ENCODE peak calls at places on chromosomes 1 and 21, in seven cellular contexts. Y is fibroblast of the aortic adventitia, R is HFF-Myc, U is epithelial cell of esophagus, V is lower leg skin, C is endothelial cell, J is B cell. O is an unnamed sample.

GRCh38 chr21:42413500-42413899 is 9.8 kb downstream of the UBASH3A start:
- DNase-seq in U (no peak), J (no peak), Y (no peak), V (peak; percentile 75), C (no peak), R (no peak), O (no peak)

GRCh38 chr1:237320890-237321289 is 278.9 kb downstream of the RYR2 start:
- DNase-seq in V (no peak), R (no peak), Y (no peak), C (no peak), J (no peak), U (no peak), O (no peak)

GRCh38 chr1:17186216-17186894 is 18.6 kb upstream of the PADI1 start:
- DNase-seq in C (no peak), U (no peak), Y (no peak), J (peak; percentile 17), V (peak; percentile 82), R (no peak), O (no peak)

GRCh38 chr1:211928222-211928856 is 97.8 kb upstream of the LPGAT1 start:
- DNase-seq in C (no peak), V (no peak), J (no peak), R (no peak), U (peak; percentile 93), Y (no peak), O (no peak)

GRCh38 chr1:15343099-15343498 is 66.6 kb upstream of the EFHD2 start:
- DNase-seq in C (no peak), J (no peak), R (no peak), V (no peak), Y (no peak), U (no peak), O (no peak)

GRCh38 chr1:181140891-181141290 is 52.4 kb downstream of the IER5 start:
- DNase-seq in C (no peak), Y (no peak), J (no peak), R (no peak), V (no peak), U (no peak), O (no peak)

GRCh38 chr1:189033171-189033570 is 1444.5 kb downstream of the BRINP3 start:
- DNase-seq in V (no peak), J (no peak), U (no peak), R (no peak), Y (no peak), C (no peak), O (no peak)

GRCh38 chr1:202589190-202589680 is 121.0 kb downstream of the SYT2 start:
- DNase-seq in R (peak; percentile 98), V (peak; percentile 97), U (peak; percentile 99), C (peak; percentile 53), Y (peak; percentile 98), J (no peak), O (peak; percentile 95)

GRCh38 chr1:63662056-63662836 is 69.0 kb downstream of the PGM1 start:
- DNase-seq in Y (peak; percentile 91), U (peak; percentile 93), R (peak; percentile 38), V (peak; percentile 88), J (no peak), C (no peak), O (peak; percentile 68)

GRCh38 chr21:28154121-28154520 is 838.6 kb downstream of the LTN1 start:
- DNase-seq in J (no peak), C (no peak), Y (peak; percentile 25), R (no peak), U (no peak), V (no peak), O (no peak)

GRCh38 chr1:97123717-97124446 is 402.3 kb downstream of the PTBP2 start:
- DNase-seq in Y (peak; percentile 12), R (no peak), V (no peak), U (peak; percentile 6), C (no peak), J (no peak), O (no peak)

GRCh38 chr1:241934181-241934815 is 23.3 kb upstream of the BECN2 start:
- DNase-seq in C (peak; percentile 43), J (no peak), V (no peak), U (peak; percentile 8), R (peak; percentile 42), Y (peak; percentile 60), O (peak; percentile 75)

GRCh38 chr1:230543085-230543484 is 99.2 kb upstream of the COG2 start:
- DNase-seq in C (no peak), J (no peak), Y (no peak), U (no peak), V (no peak), R (no peak), O (no peak)

GRCh38 chr1:198498881-198499280 is 41.6 kb downstream of the ATP6V1G3 start:
- DNase-seq in C (no peak), J (no peak), V (no peak), U (peak; percentile 72), Y (peak; percentile 39), R (no peak), O (no peak)

GRCh38 chr1:182149411-182149965 is 88.0 kb upstream of the ZNF648 start:
- DNase-seq in R (peak; percentile 30), J (no peak), Y (peak; percentile 66), V (no peak), C (no peak), U (peak; percentile 84), O (peak; percentile 23)

GRCh38 chr1:114032271-114033218 is 53.3 kb downstream of the OLFML3 start:
- DNase-seq in Y (peak; percentile 59), C (no peak), V (no peak), U (peak; percentile 89), J (no peak), R (no peak), O (no peak)

GRCh38 chr1:103107696-103108524 is at the start of gene COL11A1:
- DNase-seq in V (no peak), R (no peak), J (no peak), Y (no peak), U (no peak), C (peak; percentile 13), O (no peak)

GRCh38 chr1:228460830-228461229 is 26.4 kb upstream of the RNF187 start:
- DNase-seq in R (no peak), U (no peak), V (no peak), Y (no peak), J (no peak), C (no peak), O (no peak)

GRCh38 chr1:89894210-89894668 is 73.4 kb downstream of the LRRC8D start:
- DNase-seq in U (peak; percentile 68), R (no peak), C (no peak), J (no peak), V (no peak), Y (peak; percentile 90), O (peak; percentile 55)

GRCh38 chr21:36976882-36977651 is 10.6 kb upstream of the HLCS start:
- DNase-seq in J (peak; percentile 71), R (peak; percentile 73), Y (peak; percentile 87), V (no peak), C (peak; percentile 53), U (peak; percentile 66), O (peak; percentile 76)

GRCh38 chr1:162300057-162300917 is 76.4 kb downstream of the SPATA46 start:
- DNase-seq in V (no peak), U (no peak), Y (no peak), R (no peak), C (no peak), J (no peak), O (no peak)

GRCh38 chr1:155001688-155002474 is 721 bp upstream of the ZBTB7B start:
- DNase-seq in R (peak; percentile 94), U (peak; percentile 100), J (peak; percentile 96), Y (peak; percentile 98), C (peak; percentile 99), V (peak; percentile 100), O (peak; percentile 98)
- TF ChIP-seq CTCF in R (peak; percentile 61), U (peak; percentile 33), J (no peak), Y (peak; percentile 61), C (no peak), V (no peak), O (peak; percentile 57)

GRCh38 chr1:25516686-25517085 is 26.7 kb upstream of the LDLRAP1 start:
- DNase-seq in Y (no peak), C (no peak), V (no peak), R (no peak), U (no peak), J (no peak), O (no peak)

GRCh38 chr1:25519624-25520023 is 23.8 kb upstream of the LDLRAP1 start:
- DNase-seq in R (no peak), J (no peak), Y (peak; percentile 52), V (no peak), U (peak; percentile 57), C (no peak), O (peak; percentile 48)

GRCh38 chr1:25517476-25518394 is 25.7 kb upstream of the LDLRAP1 start:
- DNase-seq in U (no peak), Y (no peak), R (no peak), C (no peak), J (no peak), V (peak; percentile 82), O (no peak)

GRCh38 chr1:25513666-25514065 is 29.7 kb upstream of the LDLRAP1 start:
- DNase-seq in Y (no peak), C (no peak), V (peak; percentile 52), U (no peak), J (no peak), R (no peak), O (no peak)

DNA sequence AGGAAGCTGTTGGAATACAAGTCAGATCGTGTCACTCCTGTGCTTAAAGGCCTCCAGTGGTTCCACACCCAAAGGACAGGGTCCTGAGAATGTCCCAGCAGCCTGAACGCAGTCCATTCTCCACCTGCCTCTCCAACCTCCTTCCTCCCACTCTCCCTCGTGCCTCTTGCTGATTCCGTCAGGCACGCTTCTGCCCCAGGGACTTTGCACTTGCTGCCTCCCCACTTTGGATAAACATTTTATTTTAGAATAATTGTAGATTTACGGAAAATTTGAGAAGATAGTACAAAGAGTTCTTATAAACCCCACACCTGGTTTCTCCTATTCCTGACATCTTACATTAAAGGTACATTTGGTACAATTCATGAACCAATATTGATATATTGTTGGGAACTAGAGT is 28.4 kb upstream of the LDLRAP1 start:
- DNase-seq in U (no peak), C (no peak), Y (no peak), V (peak; percentile 52), J (no peak), R (no peak), O (no peak)
- TF ChIP-seq CTCF in U (no peak), C (no peak), Y (no peak), V (no peak), J (no peak), R (no peak), O (no peak)

GRCh38 chr1:239478069-239478468 is 91.7 kb downstream of the CHRM3 start:
- DNase-seq in U (no peak), Y (no peak), R (no peak), V (no peak), J (no peak), C (no peak), O (no peak)
- TF ChIP-seq CTCF in U (no peak), Y (no peak), R (no peak), V (no peak), J (no peak), C (no peak), O (no peak)

DNA sequence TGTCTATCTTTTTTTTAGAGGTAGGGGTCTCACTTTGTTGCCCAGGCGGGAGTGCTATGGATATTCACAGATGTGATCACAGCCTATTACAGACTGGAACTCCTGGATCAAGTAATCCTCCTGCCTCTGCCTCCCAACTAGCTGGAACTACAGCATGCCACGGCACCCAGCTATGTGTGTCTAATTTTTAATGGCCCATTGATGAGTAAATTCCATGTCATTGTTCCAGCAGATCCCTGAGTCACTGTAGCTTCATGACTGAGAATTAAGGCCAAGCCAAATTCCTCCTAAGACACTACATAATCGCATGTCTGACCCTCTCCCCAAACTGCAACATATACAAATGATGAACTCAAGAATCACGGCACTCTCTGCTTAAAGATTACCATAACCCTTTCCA is 84.2 kb upstream of the RGS2 start:
- DNase-seq in C (no peak), R (no peak), V (no peak), J (no peak), U (peak; percentile 73), Y (peak; percentile 25), O (peak; percentile 43)
- TF ChIP-seq CTCF in C (no peak), R (no peak), V (no peak), J (no peak), U (no peak), Y (no peak), O (no peak)

O was measured in astrocyte of the cerebellum.